ENCODE peak calls at places on chromosomes 12 and 14, in ten cellular contexts. One of them, this sample, is unnamed.

GRCh38 chr12:53049582-53050318 is at the start of gene TNS2:
- DNase-seq in RWPE1: peak; percentile 66
- DNase-seq in progenitor cell of endocrine pancreas: no peak
- DNase-seq in breast epithelium: peak; percentile 69
- DNase-seq in lung: peak; percentile 82
- DNase-seq in GM23338: peak; percentile 82
- DNase-seq in HFF-Myc: no peak
- DNase-seq in Calu3: no peak
- DNase-seq in GM20000: no peak
- DNase-seq in fibroblast of lung: peak; percentile 57
- DNase-seq in this sample: peak; percentile 95

GRCh38 chr14:85131523-85131922 is 398.4 kb upstream of the FLRT2 start:
- DNase-seq in RWPE1: peak; percentile 21
- DNase-seq in progenitor cell of endocrine pancreas: no peak
- DNase-seq in breast epithelium: no peak
- DNase-seq in lung: no peak
- DNase-seq in GM23338: peak; percentile 71
- DNase-seq in HFF-Myc: no peak
- DNase-seq in Calu3: no peak
- DNase-seq in GM20000: no peak
- DNase-seq in fibroblast of lung: no peak
- DNase-seq in this sample: no peak

GRCh38 chr14:104877066-104877805 is 12.2 kb downstream of the CEP170B start:
- DNase-seq in RWPE1: no peak
- DNase-seq in progenitor cell of endocrine pancreas: no peak
- DNase-seq in breast epithelium: no peak
- DNase-seq in lung: no peak
- DNase-seq in GM23338: no peak
- DNase-seq in HFF-Myc: no peak
- DNase-seq in Calu3: no peak
- DNase-seq in GM20000: no peak
- DNase-seq in fibroblast of lung: no peak
- DNase-seq in this sample: no peak

GRCh38 chr12:88578821-88579518 is 1.3 kb downstream of the KITLG start:
- DNase-seq in RWPE1: peak; percentile 69
- DNase-seq in progenitor cell of endocrine pancreas: peak; percentile 10
- DNase-seq in breast epithelium: no peak
- DNase-seq in lung: peak; percentile 53
- DNase-seq in GM23338: peak; percentile 77
- DNase-seq in HFF-Myc: no peak
- DNase-seq in Calu3: peak; percentile 54
- DNase-seq in GM20000: no peak
- DNase-seq in fibroblast of lung: no peak
- DNase-seq in this sample: no peak

GRCh38 chr14:74919421-74920165 is 3.5 kb downstream of the RPS6KL1 start:
- DNase-seq in RWPE1: no peak
- DNase-seq in progenitor cell of endocrine pancreas: no peak
- DNase-seq in breast epithelium: no peak
- DNase-seq in lung: no peak
- DNase-seq in GM23338: no peak
- DNase-seq in HFF-Myc: no peak
- DNase-seq in Calu3: no peak
- DNase-seq in GM20000: no peak
- DNase-seq in fibroblast of lung: peak; percentile 54
- DNase-seq in this sample: peak; percentile 59

GRCh38 chr14:101723061-101723595 is 38.4 kb upstream of the PPP2R5C start:
- DNase-seq in RWPE1: no peak
- DNase-seq in progenitor cell of endocrine pancreas: no peak
- DNase-seq in breast epithelium: no peak
- DNase-seq in lung: no peak
- DNase-seq in GM23338: no peak
- DNase-seq in HFF-Myc: no peak
- DNase-seq in Calu3: no peak
- DNase-seq in GM20000: no peak
- DNase-seq in fibroblast of lung: no peak
- DNase-seq in this sample: no peak

GRCh38 chr12:125015680-125016310 is 22.4 kb downstream of the BRI3BP start:
- DNase-seq in RWPE1: no peak
- DNase-seq in progenitor cell of endocrine pancreas: no peak
- DNase-seq in breast epithelium: no peak
- DNase-seq in lung: no peak
- DNase-seq in GM23338: no peak
- DNase-seq in HFF-Myc: no peak
- DNase-seq in Calu3: no peak
- DNase-seq in GM20000: no peak
- DNase-seq in fibroblast of lung: peak; percentile 78
- DNase-seq in this sample: no peak

GRCh38 chr14:99612737-99613330 is 8.8 kb upstream of the CCDC85C start:
- DNase-seq in RWPE1: peak; percentile 76
- DNase-seq in progenitor cell of endocrine pancreas: no peak
- DNase-seq in breast epithelium: no peak
- DNase-seq in lung: no peak
- DNase-seq in GM23338: no peak
- DNase-seq in HFF-Myc: no peak
- DNase-seq in Calu3: no peak
- DNase-seq in GM20000: no peak
- DNase-seq in fibroblast of lung: peak; percentile 64
- DNase-seq in this sample: no peak

GRCh38 chr12:43728117-43728516 is 30.5 kb downstream of the PUS7L start:
- DNase-seq in RWPE1: no peak
- DNase-seq in progenitor cell of endocrine pancreas: no peak
- DNase-seq in breast epithelium: no peak
- DNase-seq in lung: no peak
- DNase-seq in GM23338: no peak
- DNase-seq in HFF-Myc: no peak
- DNase-seq in Calu3: no peak
- DNase-seq in GM20000: no peak
- DNase-seq in fibroblast of lung: no peak
- DNase-seq in this sample: no peak
- TF ChIP-seq CTCF in RWPE1: peak; percentile 55
- TF ChIP-seq CTCF in progenitor cell of endocrine pancreas: peak; percentile 54
- TF ChIP-seq CTCF in breast epithelium: no peak
- TF ChIP-seq CTCF in lung: no peak
- TF ChIP-seq CTCF in GM23338: peak; percentile 51
- TF ChIP-seq CTCF in HFF-Myc: no peak
- TF ChIP-seq CTCF in Calu3: no peak
- TF ChIP-seq CTCF in GM20000: no peak
- TF ChIP-seq CTCF in fibroblast of lung: peak; percentile 8
- TF ChIP-seq CTCF in this sample: no peak

DNA sequence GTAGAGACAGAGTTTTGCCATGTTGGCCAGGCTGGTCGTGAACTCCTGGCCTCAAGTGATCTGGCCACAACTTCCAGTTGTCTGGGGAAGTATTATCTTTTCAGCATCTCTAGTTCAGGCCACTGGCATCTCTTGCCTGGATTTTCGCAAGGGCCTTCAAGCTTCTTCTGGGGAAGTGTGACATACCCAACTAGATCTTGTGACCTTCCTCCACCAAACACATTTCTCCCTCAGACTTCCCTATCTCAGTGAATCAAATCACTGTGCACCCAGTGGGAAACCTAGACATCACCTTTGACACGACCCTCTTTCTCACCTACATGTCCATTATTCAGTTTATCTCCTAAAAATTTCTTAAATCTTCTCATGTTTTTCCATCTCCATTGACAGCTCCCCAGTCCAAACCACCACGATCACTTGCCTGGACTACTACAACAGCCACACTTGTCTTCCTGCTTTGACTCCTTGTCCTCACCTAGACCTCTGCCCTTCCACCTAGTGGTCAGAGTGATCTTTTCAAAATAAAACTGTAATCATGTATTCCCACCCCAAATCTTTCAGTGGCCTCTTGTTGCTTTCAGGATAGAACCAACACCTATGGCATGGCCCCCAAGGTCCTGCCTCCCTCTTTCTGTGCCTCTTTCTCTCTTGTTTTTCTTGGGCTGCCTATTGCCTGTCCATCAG is 3.3 kb downstream of the EEF1AKMT3 start:
- DNase-seq in RWPE1: no peak
- DNase-seq in progenitor cell of endocrine pancreas: no peak
- DNase-seq in breast epithelium: no peak
- DNase-seq in lung: no peak
- DNase-seq in GM23338: peak; percentile 34
- DNase-seq in HFF-Myc: no peak
- DNase-seq in Calu3: no peak
- DNase-seq in GM20000: no peak
- DNase-seq in fibroblast of lung: no peak
- DNase-seq in this sample: no peak
- TF ChIP-seq CTCF in RWPE1: no peak
- TF ChIP-seq CTCF in progenitor cell of endocrine pancreas: peak; percentile 14
- TF ChIP-seq CTCF in breast epithelium: no peak
- TF ChIP-seq CTCF in lung: no peak
- TF ChIP-seq CTCF in GM23338: peak; percentile 36
- TF ChIP-seq CTCF in HFF-Myc: no peak
- TF ChIP-seq CTCF in Calu3: no peak
- TF ChIP-seq CTCF in GM20000: no peak
- TF ChIP-seq CTCF in fibroblast of lung: no peak
- TF ChIP-seq CTCF in this sample: no peak

DNA sequence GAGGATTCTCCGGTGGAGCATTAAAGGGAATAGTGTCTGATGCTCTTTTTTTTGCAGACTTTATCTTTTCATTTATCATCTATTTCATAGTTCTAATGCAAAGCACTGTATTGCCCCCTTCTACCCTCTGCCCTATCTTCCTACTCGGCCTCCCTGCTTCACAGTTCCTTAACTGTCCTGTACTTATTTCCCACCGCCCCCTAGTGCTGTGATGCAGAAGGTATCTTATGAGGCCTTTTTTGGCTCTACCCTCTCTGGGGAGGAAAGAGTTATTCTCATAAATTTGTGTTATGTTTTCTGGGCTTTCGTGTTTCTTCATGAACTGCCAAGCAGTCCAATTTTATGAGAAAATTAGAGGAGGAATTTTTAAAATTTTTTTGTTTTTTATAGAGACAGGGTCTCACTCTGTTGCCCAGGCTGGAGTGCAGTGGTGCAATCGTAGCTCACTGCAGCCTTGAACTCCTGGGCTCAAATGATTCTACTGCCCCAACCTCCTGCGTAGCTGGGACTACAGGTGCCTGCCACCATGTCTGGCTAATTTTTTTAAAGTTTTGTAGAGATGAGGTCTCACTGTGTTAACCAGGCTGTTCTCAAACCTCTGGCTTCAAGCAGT is 1.2 kb downstream of the ITFG2 start:
- DNase-seq in RWPE1: peak; percentile 59
- DNase-seq in progenitor cell of endocrine pancreas: no peak
- DNase-seq in breast epithelium: no peak
- DNase-seq in lung: peak; percentile 42
- DNase-seq in GM23338: peak; percentile 84
- DNase-seq in HFF-Myc: no peak
- DNase-seq in Calu3: peak; percentile 56
- DNase-seq in GM20000: peak; percentile 73
- DNase-seq in fibroblast of lung: peak; percentile 71
- DNase-seq in this sample: no peak
- TF ChIP-seq CTCF in RWPE1: peak; percentile 66
- TF ChIP-seq CTCF in progenitor cell of endocrine pancreas: peak; percentile 76
- TF ChIP-seq CTCF in breast epithelium: peak; percentile 55
- TF ChIP-seq CTCF in lung: peak; percentile 52
- TF ChIP-seq CTCF in GM23338: peak; percentile 83
- TF ChIP-seq CTCF in HFF-Myc: peak; percentile 76
- TF ChIP-seq CTCF in Calu3: peak; percentile 57
- TF ChIP-seq CTCF in GM20000: peak; percentile 75
- TF ChIP-seq CTCF in fibroblast of lung: peak; percentile 83
- TF ChIP-seq CTCF in this sample: peak; percentile 74

GRCh38 chr12:24991209-24992049 is 42.5 kb upstream of the BCAT1 start:
- DNase-seq in RWPE1: peak; percentile 55
- DNase-seq in progenitor cell of endocrine pancreas: no peak
- DNase-seq in breast epithelium: no peak
- DNase-seq in lung: no peak
- DNase-seq in GM23338: peak; percentile 82
- DNase-seq in HFF-Myc: peak; percentile 36
- DNase-seq in Calu3: peak; percentile 8
- DNase-seq in GM20000: peak; percentile 56
- DNase-seq in fibroblast of lung: peak; percentile 46
- DNase-seq in this sample: no peak
- TF ChIP-seq CTCF in RWPE1: no peak
- TF ChIP-seq CTCF in progenitor cell of endocrine pancreas: peak; percentile 95
- TF ChIP-seq CTCF in breast epithelium: peak; percentile 59
- TF ChIP-seq CTCF in lung: peak; percentile 77
- TF ChIP-seq CTCF in GM23338: peak; percentile 86
- TF ChIP-seq CTCF in HFF-Myc: peak; percentile 22
- TF ChIP-seq CTCF in Calu3: peak; percentile 20
- TF ChIP-seq CTCF in GM20000: no peak
- TF ChIP-seq CTCF in fibroblast of lung: peak; percentile 47
- TF ChIP-seq CTCF in this sample: peak; percentile 50

GRCh38 chr14:20350280-20350679 is 6.8 kb downstream of the PARP2 start:
- DNase-seq in RWPE1: no peak
- DNase-seq in progenitor cell of endocrine pancreas: no peak
- DNase-seq in breast epithelium: no peak
- DNase-seq in lung: no peak
- DNase-seq in GM23338: no peak
- DNase-seq in HFF-Myc: no peak
- DNase-seq in Calu3: no peak
- DNase-seq in GM20000: no peak
- DNase-seq in fibroblast of lung: no peak
- DNase-seq in this sample: no peak

GRCh38 chr14:20345366-20345765 is 1.9 kb downstream of the PARP2 start:
- DNase-seq in RWPE1: no peak
- DNase-seq in progenitor cell of endocrine pancreas: no peak
- DNase-seq in breast epithelium: no peak
- DNase-seq in lung: no peak
- DNase-seq in GM23338: no peak
- DNase-seq in HFF-Myc: no peak
- DNase-seq in Calu3: no peak
- DNase-seq in GM20000: no peak
- DNase-seq in fibroblast of lung: no peak
- DNase-seq in this sample: no peak

GRCh38 chr14:20346713-20347112 is 3.3 kb downstream of the PARP2 start:
- DNase-seq in RWPE1: no peak
- DNase-seq in progenitor cell of endocrine pancreas: no peak
- DNase-seq in breast epithelium: no peak
- DNase-seq in lung: no peak
- DNase-seq in GM23338: no peak
- DNase-seq in HFF-Myc: no peak
- DNase-seq in Calu3: no peak
- DNase-seq in GM20000: no peak
- DNase-seq in fibroblast of lung: no peak
- DNase-seq in this sample: no peak

GRCh38 chr14:20347747-20348146 is 4.3 kb downstream of the PARP2 start:
- DNase-seq in RWPE1: no peak
- DNase-seq in progenitor cell of endocrine pancreas: no peak
- DNase-seq in breast epithelium: no peak
- DNase-seq in lung: no peak
- DNase-seq in GM23338: no peak
- DNase-seq in HFF-Myc: no peak
- DNase-seq in Calu3: no peak
- DNase-seq in GM20000: no peak
- DNase-seq in fibroblast of lung: no peak
- DNase-seq in this sample: no peak

DNA sequence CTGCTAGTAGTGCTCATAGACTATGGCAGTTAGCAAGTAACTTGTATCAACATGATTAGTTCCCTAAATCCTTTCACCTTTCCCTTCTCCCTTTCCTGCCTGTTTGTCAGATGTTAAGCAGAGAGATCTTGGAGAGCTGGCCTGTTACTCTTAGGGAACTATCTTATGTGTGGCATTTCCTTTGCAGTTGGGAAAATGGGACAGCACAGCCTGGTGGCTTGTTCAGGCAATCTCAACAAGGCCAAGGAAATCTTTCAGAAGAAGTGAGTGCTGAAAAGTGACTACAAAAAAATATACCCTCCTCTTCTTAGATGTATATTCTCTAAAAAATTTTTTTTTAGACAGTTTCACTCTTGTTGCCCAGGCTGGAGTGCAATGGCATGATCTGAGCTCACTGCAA is 7.4 kb downstream of the PARP2 start:
- DNase-seq in RWPE1: no peak
- DNase-seq in progenitor cell of endocrine pancreas: no peak
- DNase-seq in breast epithelium: no peak
- DNase-seq in lung: no peak
- DNase-seq in GM23338: no peak
- DNase-seq in HFF-Myc: no peak
- DNase-seq in Calu3: no peak
- DNase-seq in GM20000: no peak
- DNase-seq in fibroblast of lung: no peak
- DNase-seq in this sample: no peak
- TF ChIP-seq CTCF in RWPE1: no peak
- TF ChIP-seq CTCF in progenitor cell of endocrine pancreas: peak; percentile 13
- TF ChIP-seq CTCF in breast epithelium: no peak
- TF ChIP-seq CTCF in lung: no peak
- TF ChIP-seq CTCF in GM23338: peak; percentile 15
- TF ChIP-seq CTCF in HFF-Myc: peak; percentile 26
- TF ChIP-seq CTCF in Calu3: no peak
- TF ChIP-seq CTCF in GM20000: no peak
- TF ChIP-seq CTCF in fibroblast of lung: peak; percentile 35
- TF ChIP-seq CTCF in this sample: no peak